ENCODE peak calls at places on chromosome 19, in six cellular contexts. Y, C, H, E, A and T are unnamed samples.

GRCh38 chr19:2641332-2641698 is 61.2 kb downstream of the GNG7 start:
- DNase-seq in H (no peak), Y (no peak), A (no peak), C (no peak), E (no peak), T (no peak)

GRCh38 chr19:12015015-12015752 is 20.3 kb downstream of the ZNF433 start:
- DNase-seq in C (no peak), E (no peak), A (no peak), Y (no peak), H (no peak), T (no peak)

GRCh38 chr19:17725422-17726078 is 6.3 kb downstream of the MAP1S start:
- DNase-seq in C (no peak), H (no peak), Y (no peak), E (no peak), A (peak), T (peak)

GRCh38 chr19:10288662-10289166 is 1.0 kb upstream of the ICAM5 start:
- DNase-seq in Y (no peak), C (no peak), A (no peak), H (no peak), E (no peak), T (no peak)

GRCh38 chr19:10009714-10010224 is 535 bp downstream of the COL5A3 start:
- DNase-seq in C (no peak), Y (no peak), A (no peak), E (no peak), H (peak), T (no peak)

GRCh38 chr19:43743059-43743458 is 11.7 kb downstream of the SMG9 start:
- DNase-seq in E (peak), H (peak), A (no peak), Y (no peak), C (no peak), T (no peak)

GRCh38 chr19:5120833-5121232 is 151.9 kb downstream of the KDM4B start:
- DNase-seq in Y (no peak), A (no peak), C (no peak), H (no peak), E (no peak), T (no peak)

GRCh38 chr19:1274081-1274851 is 1.1 kb upstream of the FAM174C start:
- DNase-seq in A (no peak), H (no peak), C (no peak), E (no peak), Y (no peak), T (no peak)

GRCh38 chr19:8251025-8251472 is 41.9 kb downstream of the CERS4 start:
- DNase-seq in Y (peak), H (peak), E (no peak), C (no peak), A (no peak), T (no peak)

GRCh38 chr19:40592170-40592569 is 9.0 kb upstream of the LTBP4 start:
- DNase-seq in A (no peak), E (peak), H (peak), C (no peak), Y (no peak), T (no peak)

GRCh38 chr19:18730885-18731513 is 47.5 kb downstream of the CRTC1 start:
- DNase-seq in E (no peak), A (no peak), Y (no peak), H (no peak), C (no peak), T (no peak)

GRCh38 chr19:18611327-18612050 is 1.2 kb upstream of the TMEM59L start:
- DNase-seq in H (no peak), A (no peak), E (no peak), C (no peak), Y (no peak), T (no peak)

GRCh38 chr19:17385878-17386611 is 8.0 kb downstream of the CCDC194 start:
- DNase-seq in Y (no peak), A (peak), C (peak), H (peak), E (peak), T (peak)

GRCh38 chr19:37565370-37565669 is 29.3 kb downstream of the ZNF571 start:
- DNase-seq in Y (no peak), A (no peak), E (no peak), H (no peak), C (no peak), T (no peak)

GRCh38 chr19:33394006-33394722 is 20.7 kb downstream of the CEBPG start:
- DNase-seq in H (peak), Y (no peak), E (peak), A (no peak), C (no peak), T (no peak)

GRCh38 chr19:10761443-10762242 is 43.8 kb downstream of the DNM2 start:
- DNase-seq in H (no peak), E (no peak), A (no peak), C (no peak), Y (no peak), T (no peak)

GRCh38 chr19:17703823-17704463 is 15.3 kb upstream of the MAP1S start:
- DNase-seq in E (no peak), C (peak), A (peak), H (peak), Y (no peak), T (peak)

GRCh38 chr19:37007587-37008220 is 70.5 kb upstream of the ZNF420 start:
- DNase-seq in Y (peak), C (no peak), E (peak), A (peak), H (peak), T (peak)

GRCh38 chr19:39230096-39230764 is 14.6 kb downstream of the IFNL3 start:
- DNase-seq in E (no peak), H (no peak), Y (no peak), A (no peak), C (no peak), T (no peak)

GRCh38 chr19:6769006-6769637 is 1.9 kb upstream of the SH2D3A start:
- DNase-seq in A (no peak), Y (no peak), C (no peak), E (no peak), H (peak), T (no peak)

GRCh38 chr19:7294571-7295212 is 478 bp upstream of the INSR start:
- DNase-seq in H (peak), A (no peak), Y (peak), C (peak), E (peak), T (peak)

GRCh38 chr19:3575260-3575741 is 2.6 kb downstream of the HMG20B start:
- DNase-seq in C (peak), H (peak), A (no peak), E (peak), Y (no peak), T (peak)

GRCh38 chr19:44635581-44636438 is 7.9 kb upstream of the PVR start:
- DNase-seq in A (no peak), E (peak), C (no peak), H (peak), Y (no peak), T (no peak)

GRCh38 chr19:3743486-3743885 is 18.0 kb downstream of the APBA3 start:
- DNase-seq in Y (no peak), H (no peak), C (no peak), A (no peak), E (no peak), T (no peak)

GRCh38 chr19:47102561-47103135 is 10.9 kb downstream of the ZC3H4 start:
- DNase-seq in A (no peak), C (no peak), Y (no peak), H (no peak), E (no peak), T (no peak)

GRCh38 chr19:37342753-37343152 is 28.1 kb upstream of the ZNF527 start:
- DNase-seq in C (no peak), A (no peak), Y (no peak), H (peak), E (no peak), T (no peak)

GRCh38 chr19:42207767-42208259 is 9.7 kb downstream of the DEDD2 start:
- DNase-seq in E (peak), H (peak), A (peak), C (no peak), Y (peak), T (no peak)

GRCh38 chr19:39518458-39518857 is 3.5 kb downstream of the SELENOV start:
- DNase-seq in Y (no peak), E (no peak), H (no peak), C (no peak), A (no peak), T (no peak)

GRCh38 chr19:27966390-27966816 is 1246.5 kb downstream of the UQCRFS1 start:
- DNase-seq in E (peak), Y (no peak), C (no peak), H (peak), A (no peak), T (no peak)

GRCh38 chr19:7618366-7618765 is 11.0 kb downstream of the XAB2 start:
- DNase-seq in C (no peak), A (no peak), H (no peak), Y (peak), E (no peak), T (no peak)

GRCh38 chr19:1376415-1376805 is 7.3 kb upstream of the NDUFS7 start:
- DNase-seq in Y (no peak), H (no peak), C (no peak), A (no peak), E (no peak), T (no peak)

DNA sequence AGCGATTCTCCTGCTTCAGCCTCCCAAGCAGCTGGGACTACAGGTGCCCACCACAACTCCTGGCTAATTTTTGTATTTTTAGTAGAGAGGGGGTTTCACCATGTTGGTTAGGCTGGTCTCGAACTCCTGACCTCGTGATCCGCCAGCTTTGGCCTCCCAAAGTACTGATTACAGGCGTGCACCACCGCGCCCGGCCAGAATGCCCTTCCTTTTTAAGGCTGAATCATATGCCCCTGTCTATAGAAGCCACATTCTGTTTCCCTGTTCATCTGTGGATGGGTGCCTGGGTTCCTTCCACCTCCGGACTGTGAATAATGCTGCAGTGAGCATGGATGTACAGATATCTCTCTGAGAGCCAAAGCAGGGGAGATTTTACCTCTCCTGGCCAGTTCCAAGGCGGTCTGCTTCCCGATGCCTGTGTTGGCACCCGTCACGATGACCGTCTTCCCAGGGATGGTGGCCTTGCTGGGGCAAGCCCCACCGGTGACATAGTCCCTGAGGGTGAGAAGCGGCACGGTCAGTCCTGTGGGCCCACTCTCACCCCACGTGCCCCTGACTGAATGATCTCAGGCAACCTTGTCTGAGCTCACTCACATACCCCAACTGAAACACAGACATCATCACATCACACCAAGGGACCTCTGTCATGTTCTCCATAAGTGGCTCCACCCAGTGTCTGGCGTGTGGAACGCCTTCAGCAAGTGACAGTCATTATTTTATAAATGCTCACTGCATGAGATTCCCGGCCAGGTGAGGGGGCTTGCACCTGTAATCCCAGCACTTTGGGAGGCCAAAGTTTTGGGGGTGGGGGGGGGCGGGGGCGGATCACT is 4.0 kb downstream of the RDH13 start:
- DNase-seq in C (no peak), Y (no peak), A (no peak), E (no peak), H (no peak), T (no peak)
- TF ChIP-seq CTCF in C (no peak), Y (no peak), A (no peak), E (no peak), H (no peak), T (no peak)

GRCh38 chr19:50705422-50706019 is 14.1 kb downstream of the SHANK1 start:
- DNase-seq in H (peak), C (no peak), A (peak), Y (no peak), E (peak), T (no peak)

GRCh38 chr19:50702158-50702869 is 17.3 kb downstream of the SHANK1 start:
- DNase-seq in Y (no peak), A (no peak), E (no peak), C (no peak), H (no peak), T (no peak)

GRCh38 chr19:50702870-50703829 is 16.5 kb downstream of the SHANK1 start:
- DNase-seq in A (no peak), C (no peak), H (peak), Y (no peak), E (no peak), T (no peak)

GRCh38 chr19:50706387-50706786 is 13.2 kb downstream of the SHANK1 start:
- DNase-seq in Y (no peak), C (no peak), A (no peak), E (no peak), H (no peak), T (no peak)

GRCh38 chr19:50703915-50704548 is 15.6 kb downstream of the SHANK1 start:
- DNase-seq in Y (no peak), H (no peak), A (no peak), E (no peak), C (no peak), T (peak)
- TF ChIP-seq CTCF in Y (peak), H (no peak), A (no peak), E (no peak), C (no peak), T (peak)

GRCh38 chr19:15166700-15167099 is 34.1 kb downstream of the NOTCH3 start:
- DNase-seq in C (no peak), E (no peak), Y (no peak), A (no peak), H (no peak), T (no peak)

GRCh38 chr19:15156391-15156790 is 44.4 kb downstream of the NOTCH3 start:
- DNase-seq in A (no peak), C (no peak), E (no peak), H (no peak), Y (no peak), T (no peak)

GRCh38 chr19:15159251-15159650 is 41.5 kb downstream of the NOTCH3 start:
- DNase-seq in E (peak), Y (no peak), A (no peak), C (no peak), H (peak), T (no peak)

GRCh38 chr19:15161028-15161984 is 39.5 kb downstream of the NOTCH3 start:
- DNase-seq in C (no peak), Y (no peak), A (no peak), H (peak), E (no peak), T (no peak)
- TF ChIP-seq CTCF in C (no peak), Y (no peak), A (no peak), H (peak), E (peak), T (no peak)

GRCh38 chr19:29121684-29122083 is 91.3 kb downstream of the UQCRFS1 start:
- DNase-seq in H (no peak), Y (no peak), A (no peak), E (no peak), C (peak), T (peak)
- TF ChIP-seq CTCF in H (peak), Y (no peak), A (no peak), E (no peak), C (peak), T (peak)

DNA sequence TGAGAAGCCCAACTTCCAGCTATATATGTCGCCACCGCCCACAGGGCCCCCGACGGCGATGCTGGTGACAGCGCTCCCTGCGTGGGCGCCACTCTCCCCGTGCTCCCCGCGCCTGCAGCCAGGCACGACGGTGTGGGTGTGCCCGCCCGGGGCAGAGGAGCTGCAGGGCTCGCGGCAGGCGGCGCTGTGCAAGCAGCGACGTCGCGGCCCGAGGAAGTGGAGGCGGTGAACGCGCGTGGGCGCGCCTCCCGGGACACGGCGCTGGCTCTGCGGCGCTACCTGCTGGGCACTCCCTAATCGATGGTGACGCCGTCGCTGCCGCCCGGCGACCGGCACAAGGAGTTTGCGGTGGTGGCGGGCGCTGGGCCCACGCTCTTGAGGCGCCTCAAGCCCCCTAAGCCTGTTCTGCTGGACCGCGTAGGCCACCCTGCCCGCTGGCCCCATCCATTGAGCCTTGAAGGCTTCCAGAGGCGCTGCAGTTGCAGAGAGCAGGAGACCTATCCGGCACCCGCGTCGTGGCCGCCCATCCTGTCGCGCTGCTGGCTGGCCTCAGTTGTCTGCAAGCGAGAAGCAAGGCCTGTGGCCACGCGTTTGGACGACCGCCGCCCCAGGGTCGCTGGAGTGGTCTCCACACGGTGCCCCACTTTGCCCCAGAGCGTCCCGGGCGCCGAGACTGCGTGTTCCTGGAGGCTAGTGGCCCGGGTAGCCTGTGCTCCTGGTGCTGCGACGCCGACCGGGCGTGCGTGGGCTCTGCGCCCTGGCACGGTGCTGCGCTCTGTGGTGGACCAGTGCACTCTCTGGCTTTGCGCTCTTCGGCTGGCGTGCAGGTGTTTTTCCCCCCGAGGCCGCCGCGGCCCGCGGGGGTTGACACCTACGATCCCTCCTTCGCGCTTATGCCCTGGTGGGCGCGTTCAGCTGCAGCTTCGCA is 23.1 kb downstream of the LRFN3 start:
- DNase-seq in H (peak), E (no peak), C (peak), Y (no peak), A (peak), T (peak)
- TF ChIP-seq CTCF in H (no peak), E (no peak), C (no peak), Y (no peak), A (peak), T (peak)

DNA sequence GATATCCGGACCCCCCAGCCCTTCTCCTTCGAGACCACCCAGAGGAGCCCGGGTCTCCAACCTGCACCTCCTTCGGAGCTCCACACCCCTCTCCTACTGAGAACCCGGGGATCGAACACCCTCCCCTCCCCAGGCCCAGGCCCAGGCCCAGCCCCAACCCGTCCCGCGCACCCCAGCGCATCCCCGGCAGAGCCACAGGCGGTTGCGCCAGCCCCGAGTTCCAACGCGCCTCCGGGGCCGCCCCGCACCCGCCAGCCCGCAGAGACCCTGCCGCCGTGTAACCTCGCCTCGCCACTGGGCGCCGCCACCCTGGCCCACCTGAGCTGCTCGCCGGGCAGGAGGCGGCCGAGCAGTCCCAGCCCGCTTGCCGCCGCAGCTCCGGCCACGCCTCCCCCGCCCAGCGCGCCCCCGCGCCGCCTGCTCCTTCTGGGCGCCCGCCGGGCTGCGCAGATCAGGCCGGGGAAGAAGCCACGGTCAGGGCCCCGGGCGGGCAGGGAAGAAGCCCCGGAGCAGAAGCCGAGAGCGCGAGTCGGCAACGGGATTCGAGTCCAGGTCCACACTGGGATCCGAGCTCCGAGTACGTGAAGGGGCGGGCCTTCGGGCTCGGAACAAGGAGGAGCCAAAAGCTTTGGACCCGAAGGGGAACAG is at the start of gene MBOAT7:
- DNase-seq in E (no peak), H (no peak), Y (no peak), A (no peak), C (no peak), T (no peak)
- TF ChIP-seq CTCF in E (peak), H (no peak), Y (peak), A (no peak), C (no peak), T (no peak)

DNA sequence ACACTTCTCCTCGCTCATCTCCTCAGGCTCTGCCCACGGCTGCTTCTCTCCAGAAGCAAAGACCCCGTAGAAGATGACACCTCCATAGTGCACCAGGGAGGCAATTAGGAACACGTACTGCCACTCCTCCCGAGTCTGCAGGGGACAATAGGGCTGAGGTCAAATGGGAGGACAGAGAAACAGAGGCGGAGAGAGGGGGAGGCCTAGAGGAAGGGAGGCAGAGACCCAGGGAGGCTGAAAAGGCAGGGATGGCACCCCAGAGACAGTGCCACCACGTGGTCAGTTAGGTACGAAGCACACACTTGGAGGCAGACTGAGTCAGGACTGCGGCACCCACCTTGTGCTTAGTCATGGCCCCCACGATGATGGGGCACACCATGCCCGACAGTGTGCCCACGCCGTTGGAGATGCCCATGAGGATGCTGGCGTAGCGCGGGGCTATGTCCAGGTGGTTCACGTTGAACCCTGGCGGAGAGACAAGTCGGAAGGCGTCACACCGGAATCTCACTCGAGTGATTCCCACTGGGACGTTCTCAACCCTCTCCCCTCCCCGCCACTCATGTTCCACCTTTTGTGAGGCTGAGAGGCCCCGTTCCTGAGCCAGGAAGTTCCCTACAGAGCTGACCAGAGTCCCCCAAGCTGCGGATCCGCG is 5.6 kb downstream of the GFY start:
- DNase-seq in E (no peak), C (no peak), Y (no peak), H (no peak), A (no peak), T (no peak)
- TF ChIP-seq CTCF in E (peak), C (peak), Y (no peak), H (peak), A (peak), T (no peak)